ENCODE peak calls at places on chromosomes 7 and 10, in seven cellular contexts. U is spleen, B is stomach, P is right lobe of liver, D is cardiac muscle cell, H is endodermal cell, T is HCT116. Z is an unnamed sample.

GRCh38 chr7:6268909-6269306 is 3.5 kb downstream of the CYTH3 start:
- DNase-seq in U (peak; percentile 29), B (peak; percentile 62), P (no peak), D (no peak), H (peak; percentile 66), T (no peak), Z (peak; percentile 37)

GRCh38 chr7:95209276-95209675 is 115.1 kb downstream of the PON1 start:
- DNase-seq in U (no peak), B (no peak), P (no peak), D (no peak), H (no peak), T (no peak), Z (no peak)

GRCh38 chr10:7397636-7398035 is 13.2 kb downstream of the SFMBT2 start:
- DNase-seq in U (no peak), B (no peak), P (no peak), D (peak; percentile 77), H (no peak), T (no peak), Z (no peak)

GRCh38 chr10:5945561-5946418 is 31.6 kb downstream of the IL15RA start:
- DNase-seq in U (peak; percentile 84), B (peak; percentile 35), P (peak; percentile 67), D (no peak), H (no peak), T (no peak), Z (no peak)

GRCh38 chr10:58486821-58487220 is 25.9 kb upstream of the BICC1 start:
- DNase-seq in U (no peak), B (no peak), P (no peak), D (no peak), H (no peak), T (no peak), Z (no peak)

GRCh38 chr7:95916573-95917371 is 144.4 kb downstream of the DYNC1I1 start:
- DNase-seq in U (peak; percentile 83), B (peak; percentile 89), P (peak; percentile 71), D (peak; percentile 83), H (peak; percentile 93), T (peak; percentile 59), Z (peak; percentile 61)

GRCh38 chr7:151141281-151141854 is 26.1 kb downstream of the GBX1 start:
- DNase-seq in U (no peak), B (no peak), P (no peak), D (no peak), H (no peak), T (no peak), Z (no peak)

GRCh38 chr10:84256510-84257342 is 11.9 kb downstream of the RGR start:
- DNase-seq in U (no peak), B (peak; percentile 47), P (peak; percentile 40), D (peak; percentile 52), H (peak; percentile 90), T (peak; percentile 46), Z (no peak)

GRCh38 chr7:136275794-136276193 is 298.6 kb upstream of the MTPN start:
- DNase-seq in U (no peak), B (no peak), P (no peak), D (no peak), H (no peak), T (no peak), Z (no peak)

GRCh38 chr10:17793823-17794759 is 15.1 kb upstream of the MRC1 start:
- DNase-seq in U (no peak), B (no peak), P (no peak), D (no peak), H (no peak), T (no peak), Z (peak; percentile 74)

GRCh38 chr7:83065714-83066113 is 97.0 kb downstream of the PCLO start:
- DNase-seq in U (no peak), B (no peak), P (no peak), D (no peak), H (no peak), T (no peak), Z (no peak)

GRCh38 chr10:125795111-125795510 is 19.5 kb upstream of the MMP21 start:
- DNase-seq in U (no peak), B (no peak), P (no peak), D (no peak), H (no peak), T (no peak), Z (no peak)

GRCh38 chr10:122120008-122120744 is 131.2 kb downstream of the TACC2 start:
- DNase-seq in U (no peak), B (no peak), P (no peak), D (no peak), H (peak; percentile 70), T (no peak), Z (no peak)

DNA sequence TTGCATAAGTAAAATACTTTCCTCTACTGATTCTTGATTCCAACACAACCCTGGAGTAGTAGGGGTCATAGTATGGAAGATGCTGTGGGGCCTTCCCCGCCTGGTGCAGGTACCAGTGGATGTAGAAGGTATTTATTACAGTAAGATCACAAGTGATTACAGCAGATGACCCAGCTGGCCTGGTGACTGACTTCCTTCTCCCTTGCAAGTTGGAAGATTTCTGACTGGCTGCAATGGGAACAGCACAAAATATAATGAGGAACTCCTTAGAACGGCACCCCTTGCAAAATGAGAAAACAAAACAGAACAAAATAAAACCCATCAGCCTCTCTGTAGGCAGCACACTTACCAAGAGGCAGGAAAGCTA is 61.7 kb upstream of the TARP start:
- DNase-seq in U (no peak), B (no peak), P (no peak), D (no peak), H (no peak), T (no peak), Z (no peak)
- H3K4me3 ChIP-seq in U (no peak overlapping the region), B (no peak overlapping the region), P (peak overlapping the region; percentile 13), D (no peak overlapping the region), H (no peak overlapping the region), T (no peak overlapping the region), Z (no peak overlapping the region)

DNA sequence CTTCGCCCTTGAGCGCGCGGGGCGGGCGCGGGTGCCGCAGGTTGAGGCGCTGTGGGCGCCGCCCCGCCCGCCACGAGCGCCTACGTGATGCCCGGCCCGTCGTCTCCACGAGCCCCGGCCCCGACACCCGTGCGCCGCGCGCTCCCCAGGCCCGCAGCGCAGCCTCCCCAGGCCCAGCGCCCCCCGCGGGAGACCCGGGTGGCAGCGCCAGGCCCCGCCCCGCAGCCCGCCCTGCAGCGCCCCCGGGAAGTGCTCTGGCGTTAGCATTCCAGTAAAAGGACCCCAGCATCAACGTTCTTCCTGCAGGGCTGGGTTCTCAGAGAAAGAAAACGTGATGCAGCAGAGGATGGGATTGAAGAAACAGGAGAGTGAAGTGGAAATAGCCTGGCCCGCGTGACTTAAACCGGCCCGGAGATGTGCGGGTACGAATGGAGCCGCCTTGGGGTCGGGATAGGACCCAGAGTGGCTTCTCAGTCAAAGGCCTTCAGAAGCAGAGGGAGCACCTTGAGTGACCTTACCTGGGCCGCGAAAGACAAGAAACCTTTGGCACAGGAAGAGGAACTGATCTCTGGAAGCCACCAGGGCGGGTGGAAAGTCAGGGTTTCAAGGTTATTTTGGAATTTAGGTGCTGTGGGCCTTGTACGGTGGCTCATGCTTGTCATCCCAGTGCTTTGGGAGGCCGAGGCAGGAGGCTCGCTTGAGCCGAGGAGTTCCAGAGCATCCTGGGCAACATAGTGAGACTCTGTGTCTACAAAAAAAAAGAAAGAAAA is 1.8 kb downstream of the PFKP start:
- DNase-seq in U (no peak), B (no peak), P (peak; percentile 51), D (peak; percentile 66), H (peak; percentile 76), T (no peak), Z (peak; percentile 66)
- TF ChIP-seq CTCF in U (no peak), B (no peak), P (no peak), D (no peak), H (no peak), T (no peak), Z (no peak)

GRCh38 chr7:13017325-13017853 is 330.0 kb downstream of the ARL4A start:
- DNase-seq in U (no peak), B (no peak), P (no peak), D (peak; percentile 7), H (peak; percentile 77), T (peak; percentile 96), Z (peak; percentile 91)
- H3K4me1 ChIP-seq in U (no peaks in the 10 kb centered on the region), B (no peaks in the 10 kb centered on the region), P (no peaks in the 10 kb centered on the region), D (peaks cover 15% of the 10 kb centered on the region), H (peaks cover 36% of the 10 kb centered on the region), T (peaks cover 62% of the 10 kb centered on the region), Z (peaks cover 76% of the 10 kb centered on the region)

DNA sequence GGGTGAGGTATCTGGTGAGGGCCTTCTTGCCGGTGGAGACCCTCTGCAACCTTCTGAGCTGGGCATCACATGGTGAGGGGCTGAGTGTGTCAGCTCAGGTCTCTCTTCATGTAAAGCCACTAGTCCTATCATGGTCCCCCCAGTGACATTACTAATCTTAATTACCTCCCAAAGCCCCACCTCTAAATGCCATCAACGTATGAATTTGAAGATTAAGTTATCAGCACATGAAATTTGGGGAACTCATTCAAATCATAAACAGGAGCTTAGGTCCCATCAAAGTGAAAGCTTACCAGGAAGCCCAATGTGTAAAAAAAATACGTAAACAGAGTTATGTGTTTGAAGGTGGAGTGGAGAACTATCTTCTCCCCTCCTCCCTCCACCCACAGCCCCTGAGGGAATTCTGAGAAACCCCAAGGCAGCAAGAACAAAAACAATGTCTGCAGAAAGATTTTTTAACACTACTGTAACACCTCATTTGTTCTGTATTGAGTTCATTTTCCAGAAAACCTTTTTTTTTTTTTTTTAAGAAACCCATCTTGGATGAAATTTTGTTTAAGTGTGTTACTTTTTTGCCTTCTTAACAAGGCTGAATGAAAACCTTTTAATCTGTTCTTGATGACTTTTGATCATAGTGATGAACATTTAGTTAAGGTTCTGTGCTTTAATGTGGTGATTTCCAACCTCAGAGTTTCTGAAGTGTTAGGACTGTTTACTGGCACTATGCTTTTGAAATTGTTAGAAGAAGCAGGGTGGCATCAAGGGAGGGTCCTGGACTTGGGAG is 19.1 kb upstream of the PCGF5 start:
- DNase-seq in U (no peak), B (no peak), P (no peak), D (no peak), H (no peak), T (no peak), Z (no peak)
- H3K4me3 ChIP-seq in U (no peak overlapping the region), B (no peak overlapping the region), P (no peak overlapping the region), D (no peak overlapping the region), H (no peak overlapping the region), T (no peak overlapping the region), Z (no peak overlapping the region)

DNA sequence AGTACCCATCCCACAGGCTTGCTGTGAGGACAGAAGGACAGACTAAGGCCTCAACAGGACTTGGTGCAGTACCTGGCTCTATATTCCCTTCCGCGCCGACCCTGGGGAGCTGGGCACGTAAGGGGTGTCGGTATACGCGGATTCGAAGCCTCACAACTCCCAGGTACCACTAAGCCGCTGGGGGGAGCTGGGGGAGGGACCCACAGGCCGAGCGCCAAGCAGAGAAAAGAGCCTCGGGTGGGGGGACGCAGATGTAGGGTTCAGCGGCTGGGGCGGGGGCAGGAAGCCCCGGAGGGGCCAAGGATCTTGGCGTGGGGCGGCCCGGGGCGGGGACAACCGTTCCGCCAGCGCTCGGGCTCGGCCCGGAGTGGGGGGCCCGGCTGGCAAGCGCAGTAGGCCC is 126.4 kb upstream of the ZNF746 start:
- DNase-seq in U (no peak), B (peak; percentile 30), P (peak; percentile 42), D (peak; percentile 24), H (peak; percentile 66), T (no peak), Z (no peak)
- TF ChIP-seq CTCF in U (no peak), B (no peak), P (no peak), D (no peak), H (no peak), T (no peak), Z (peak; percentile 25)

GRCh38 chr7:77482015-77482414 is 55.1 kb upstream of the PTPN12 start:
- DNase-seq in U (no peak), B (peak; percentile 69), P (peak; percentile 25), D (no peak), H (no peak), T (no peak), Z (peak; percentile 78)
- H3K4me1 ChIP-seq in U (no peaks in the 10 kb centered on the region), B (no peaks in the 10 kb centered on the region), P (no peaks in the 10 kb centered on the region), D (no peaks in the 10 kb centered on the region), H (no peaks in the 10 kb centered on the region), T (no peaks in the 10 kb centered on the region), Z (peaks cover 37% of the 10 kb centered on the region)

Z was measured in Caco-2.